ENCODE peak calls at places on chromosomes 3 and 15, in ten cellular contexts. A is GM12878, R is HCT116, Q is SK-N-SH, M is A549, Y is NB4, I is HepG2, G is H1, D is endothelial cell of umbilical vein, Z is K562. O is an unnamed sample.

GRCh38 chr3:178382388-178383061 is 153.7 kb upstream of the KCNMB2 start:
- DNase-seq in R (no peak), D (peak), A (no peak), I (no peak), Q (no peak), G (no peak), Y (no peak), Z (no peak), M (no peak), O (no peak)

GRCh38 chr3:50269460-50269859 is 513 bp downstream of the SEMA3B start:
- DNase-seq in Y (no peak), G (no peak), A (no peak), R (no peak), I (no peak), Q (no peak), Z (no peak), M (no peak), D (no peak), O (no peak)

GRCh38 chr3:134355416-134355815 is 18.8 kb downstream of the AMOTL2 start:
- DNase-seq in D (no peak), I (no peak), R (no peak), A (no peak), Y (no peak), Q (no peak), G (no peak), M (no peak), Z (no peak), O (peak)

GRCh38 chr15:51861557-51862350 is 32.3 kb downstream of the TMOD3 start:
- DNase-seq in Z (no peak), I (no peak), M (no peak), A (no peak), Q (no peak), R (no peak), G (no peak), Y (peak), D (peak), O (no peak)

GRCh38 chr3:12916159-12916558 is 74.8 kb upstream of the RPL32 start:
- DNase-seq in I (no peak), A (no peak), M (no peak), R (no peak), Z (no peak), D (no peak), Q (no peak), Y (peak), G (no peak), O (no peak)

GRCh38 chr3:146078031-146078430 is 83.0 kb downstream of the PLOD2 start:
- DNase-seq in A (no peak), G (no peak), R (no peak), Y (no peak), D (no peak), Z (no peak), Q (no peak), M (no peak), I (no peak), O (no peak)

GRCh38 chr3:69740103-69741021 is 1.1 kb downstream of the MITF start:
- DNase-seq in D (no peak), R (no peak), G (peak), I (no peak), Q (no peak), M (no peak), Z (peak), Y (no peak), A (no peak), O (peak)

GRCh38 chr3:3998140-3998977 is 199.1 kb downstream of the LRRN1 start:
- DNase-seq in I (peak), G (peak), Q (peak), M (no peak), R (peak), A (peak), Y (peak), Z (peak), D (peak), O (peak)

GRCh38 chr15:45185903-45186770 is 1.6 kb downstream of the SHF start:
- DNase-seq in M (no peak), D (no peak), Z (no peak), I (no peak), Y (no peak), Q (peak), R (no peak), G (no peak), A (no peak), O (no peak)

GRCh38 chr3:170003881-170004356 is 33.9 kb upstream of the GPR160 start:
- DNase-seq in G (no peak), R (no peak), Y (no peak), I (peak), D (peak), Q (no peak), A (no peak), M (no peak), Z (no peak), O (no peak)

GRCh38 chr3:151315846-151316245 is 774 bp downstream of the GPR87 start:
- DNase-seq in D (no peak), G (no peak), M (no peak), A (no peak), Y (no peak), Z (no peak), R (no peak), I (no peak), Q (no peak), O (no peak)

GRCh38 chr3:32872487-32873382 is 54.9 kb downstream of the TRIM71 start:
- DNase-seq in I (no peak), G (no peak), M (no peak), Y (no peak), Q (no peak), R (no peak), A (no peak), D (no peak), Z (no peak), O (no peak)

GRCh38 chr15:91209318-91209717 is 109.3 kb downstream of the SV2B start:
- DNase-seq in I (no peak), Z (no peak), D (no peak), Y (no peak), M (no peak), R (no peak), Q (no peak), G (no peak), A (no peak), O (no peak)

GRCh38 chr15:35674873-35675781 is 129.2 kb upstream of the DPH6 start:
- DNase-seq in A (peak), Q (peak), Y (no peak), M (no peak), Z (no peak), I (no peak), G (no peak), D (peak), R (no peak), O (no peak)

GRCh38 chr15:80787238-80787805 is 8.2 kb downstream of the CEMIP start:
- DNase-seq in Q (peak), D (no peak), Y (no peak), A (no peak), Z (no peak), M (no peak), G (no peak), R (no peak), I (no peak), O (peak)

GRCh38 chr3:43194490-43195115 is 88.7 kb upstream of the POMGNT2 start:
- DNase-seq in R (no peak), D (no peak), I (no peak), Q (no peak), A (no peak), Y (no peak), M (no peak), G (no peak), Z (no peak), O (no peak)

GRCh38 chr3:146065573-146066006 is 95.4 kb downstream of the PLOD2 start:
- DNase-seq in M (no peak), A (no peak), Q (no peak), D (peak), R (peak), Y (peak), G (no peak), I (peak), Z (peak), O (no peak)

GRCh38 chr15:60797444-60798040 is 318.6 kb upstream of the ICE2 start:
- DNase-seq in Y (no peak), G (no peak), Q (no peak), Z (no peak), R (no peak), D (no peak), I (no peak), M (no peak), A (no peak), O (no peak)

GRCh38 chr3:197306374-197307086 is 8.1 kb upstream of the DLG1 start:
- DNase-seq in D (peak), I (peak), Y (no peak), Z (no peak), A (no peak), G (no peak), Q (no peak), R (no peak), M (no peak), O (no peak)

GRCh38 chr15:93072440-93073394 is 16.3 kb downstream of the RGMA start:
- DNase-seq in G (peak), D (peak), R (peak), I (peak), Q (peak), A (no peak), Z (peak), M (peak), Y (peak), O (peak)

GRCh38 chr15:88638626-88639372 is at the start of gene ISG20:
- DNase-seq in Q (peak), M (peak), D (peak), Z (peak), R (peak), A (peak), G (peak), Y (peak), I (peak), O (peak)

GRCh38 chr3:42336103-42336502 is 70.1 kb upstream of the CCK start:
- DNase-seq in I (no peak), G (no peak), M (no peak), A (no peak), Z (no peak), D (no peak), Y (no peak), Q (no peak), R (no peak), O (no peak)

GRCh38 chr15:93144477-93145270 is 55.7 kb upstream of the RGMA start:
- DNase-seq in Y (no peak), M (no peak), I (no peak), D (no peak), Z (no peak), Q (no peak), A (no peak), R (no peak), G (no peak), O (no peak)

GRCh38 chr3:74605437-74605836 is 9.0 kb downstream of the CNTN3 start:
- DNase-seq in I (no peak), Y (no peak), D (no peak), R (no peak), Z (no peak), Q (no peak), A (no peak), G (no peak), M (no peak), O (no peak)

GRCh38 chr15:31304074-31304648 is 22.5 kb upstream of the KLF13 start:
- DNase-seq in I (no peak), R (no peak), Y (no peak), Z (no peak), Q (no peak), G (peak), A (no peak), D (no peak), M (no peak), O (no peak)

DNA sequence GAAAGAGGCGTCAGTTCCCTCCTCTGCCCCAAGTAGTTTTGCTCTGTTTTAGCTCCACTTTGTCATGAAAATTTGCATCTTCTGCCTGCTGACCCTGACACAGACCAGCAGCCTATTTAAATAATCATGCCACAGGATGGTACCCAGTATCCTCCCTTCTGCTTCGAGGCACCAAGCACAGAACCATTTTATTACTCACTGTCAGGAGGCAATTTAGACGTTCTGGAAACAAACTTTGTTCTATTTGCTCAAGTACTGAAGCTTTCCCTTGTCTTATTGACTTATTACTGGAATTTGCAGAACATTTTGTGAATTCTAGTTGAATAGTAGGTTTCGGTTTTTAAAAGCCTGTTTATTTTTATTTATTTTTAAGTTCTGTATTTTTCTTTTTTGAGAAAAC is 279.6 kb upstream of the GADL1 start:
- DNase-seq in Z (no peak), I (no peak), G (no peak), D (no peak), R (no peak), Q (no peak), A (no peak), Y (no peak), M (no peak), O (no peak)
- TF ChIP-seq MAX in Z (no peak), I (no peak), G (no peak), D (no peak), R (no peak), Q (no peak), A (no peak), Y (no peak), M (no peak), O (no peak)

GRCh38 chr3:195105841-195106417 is 165.0 kb downstream of the XXYLT1 start:
- DNase-seq in D (peak), I (no peak), Q (no peak), Z (no peak), R (no peak), G (no peak), M (no peak), Y (no peak), A (no peak), O (no peak)

GRCh38 chr3:195105389-195105788 is 165.6 kb downstream of the XXYLT1 start:
- DNase-seq in M (no peak), Y (peak), I (peak), A (no peak), Z (no peak), G (no peak), R (no peak), Q (no peak), D (peak), O (no peak)

GRCh38 chr3:195107593-195107992 is 163.4 kb downstream of the XXYLT1 start:
- DNase-seq in Z (no peak), M (no peak), Q (no peak), D (no peak), A (no peak), I (no peak), R (no peak), Y (no peak), G (no peak), O (no peak)

GRCh38 chr3:195104340-195104739 is 166.6 kb downstream of the XXYLT1 start:
- DNase-seq in R (no peak), Y (no peak), A (no peak), Q (no peak), Z (no peak), G (no peak), M (no peak), D (no peak), I (no peak), O (no peak)

GRCh38 chr3:195106418-195106906 is 164.5 kb downstream of the XXYLT1 start:
- DNase-seq in Y (peak), M (peak), Q (peak), R (no peak), D (peak), I (no peak), G (peak), A (no peak), Z (peak), O (peak)
- TF ChIP-seq MAX in Y (peak), M (no peak), Q (no peak), R (no peak), D (no peak), I (no peak), G (peak), A (no peak), Z (peak), O (no peak)

GRCh38 chr3:195254454-195255175 is 16.3 kb downstream of the XXYLT1 start:
- DNase-seq in I (no peak), Q (peak), D (no peak), R (no peak), G (peak), A (no peak), M (no peak), Y (no peak), Z (no peak), O (no peak)
- TF ChIP-seq MAX in I (no peak), Q (no peak), D (no peak), R (no peak), G (no peak), A (no peak), M (no peak), Y (no peak), Z (no peak), O (no peak)

DNA sequence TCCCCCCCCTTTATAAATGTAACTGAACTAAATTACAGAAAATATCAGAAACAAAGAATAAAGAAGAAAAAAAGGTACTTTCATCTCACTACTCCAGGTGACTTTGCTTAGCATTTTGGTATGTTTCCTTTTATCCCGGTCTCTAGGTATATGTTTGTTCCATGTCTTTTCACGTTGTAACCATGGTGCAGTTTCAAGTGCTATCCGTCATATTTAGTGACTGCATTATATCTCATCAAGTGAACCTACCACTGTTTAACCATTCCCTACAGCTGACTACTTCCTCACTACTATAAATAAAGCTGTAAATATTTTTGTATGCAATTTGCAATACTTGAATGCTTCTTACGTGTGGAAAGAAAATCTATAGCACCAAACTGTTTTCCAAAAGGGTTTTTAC is 2.2 kb downstream of the BTBD1 start:
- DNase-seq in M (no peak), Q (no peak), I (no peak), G (no peak), R (no peak), A (no peak), Z (no peak), D (peak), Y (peak), O (no peak)
- TF ChIP-seq MAX in M (no peak), Q (no peak), I (no peak), G (no peak), R (no peak), A (no peak), Z (no peak), D (no peak), Y (no peak), O (no peak)

DNA sequence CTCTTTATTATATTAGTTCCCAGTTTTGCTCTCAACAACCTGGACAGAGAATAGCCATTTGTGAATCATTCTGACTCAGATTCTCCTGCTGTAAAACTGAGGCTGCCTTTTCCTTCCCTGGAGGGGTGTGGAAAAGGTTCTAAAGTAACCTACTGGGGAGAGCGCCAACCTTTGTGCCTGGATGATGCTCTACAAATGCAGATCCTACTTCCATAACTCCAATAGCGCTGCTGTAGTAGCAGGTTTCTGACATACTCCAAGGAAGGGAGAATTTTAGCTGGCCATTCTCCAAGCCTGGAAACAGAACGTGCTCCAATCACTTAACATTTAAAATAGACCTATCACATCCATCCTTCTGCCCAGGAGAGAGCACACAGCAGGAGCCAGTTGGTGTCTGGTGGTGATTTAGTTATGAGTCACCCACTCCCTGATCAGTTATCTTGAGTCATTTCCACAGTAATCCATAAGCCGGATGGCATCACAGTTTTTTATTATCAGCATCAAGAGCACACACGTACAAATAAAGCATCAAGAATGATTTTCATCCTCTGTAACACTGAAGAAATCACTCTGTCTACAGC is 38.3 kb downstream of the MYH15 start:
- DNase-seq in I (no peak), R (peak), A (no peak), Q (peak), Z (no peak), D (peak), G (no peak), M (peak), Y (peak), O (no peak)
- TF ChIP-seq MAX in I (no peak), R (no peak), A (no peak), Q (peak), Z (no peak), D (no peak), G (no peak), M (no peak), Y (no peak), O (no peak)

DNA sequence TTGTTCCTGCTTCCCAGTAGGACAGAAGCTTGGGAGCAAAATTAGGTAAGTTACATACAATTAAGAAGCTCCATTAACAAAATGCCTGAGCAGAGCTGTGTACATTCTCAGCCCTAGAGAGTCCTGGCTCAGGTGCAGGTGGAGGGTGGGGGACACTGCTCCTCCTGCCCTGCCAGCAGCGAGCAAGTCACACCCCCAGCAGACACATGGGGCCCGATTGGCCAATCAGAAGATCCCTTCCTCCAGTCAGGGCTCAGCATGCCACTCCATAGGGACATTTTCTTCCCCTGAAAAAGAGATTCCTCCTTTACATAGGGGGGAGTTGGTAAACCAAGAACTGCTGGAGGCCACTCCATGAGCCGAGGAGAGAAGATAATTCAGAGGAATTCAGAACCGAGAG is 62.1 kb downstream of the PLXNA1 start:
- DNase-seq in Z (peak), I (no peak), Q (peak), M (peak), Y (no peak), D (no peak), A (no peak), G (peak), R (peak), O (peak)
- TF ChIP-seq MAX in Z (no peak), I (no peak), Q (no peak), M (no peak), Y (no peak), D (no peak), A (no peak), G (peak), R (no peak), O (no peak)

O was measured in WTC11.